ENCODE peak calls at places on chromosomes 2 and 18, in ten cellular contexts. P is uterus; Q is cardiac muscle cell; B is CD4-positive, alpha-beta T cell; Y is PC-3; H is WERI-Rb-1; O is foreskin fibroblast; F is GM13977; T is foreskin keratinocyte; V is esophagus squamous epithelium. D is an unnamed sample.

GRCh38 chr18:73848656-73849055 is 299.0 kb downstream of the FBXO15 start:
- DNase-seq in P (no peak), Q (no peak), B (no peak), Y (peak; percentile 79), H (no peak), O (peak; percentile 81), F (no peak), T (peak; percentile 16), V (no peak), D (no peak)

GRCh38 chr2:165376571-165376975 is 92.9 kb upstream of the CSRNP3 start:
- DNase-seq in P (no peak), Q (no peak), B (no peak), Y (no peak), H (no peak), O (no peak), F (no peak), T (no peak), V (no peak), D (no peak)

GRCh38 chr2:137165968-137166367 is 400.6 kb downstream of the THSD7B start:
- DNase-seq in P (no peak), Q (no peak), B (no peak), Y (no peak), H (no peak), O (no peak), F (no peak), T (peak; percentile 49), V (no peak), D (no peak)

GRCh38 chr2:211085056-211085680 is 528.8 kb downstream of the CPS1 start:
- DNase-seq in P (no peak), Q (peak; percentile 42), B (no peak), Y (peak; percentile 81), H (peak; percentile 29), O (peak; percentile 10), F (peak; percentile 11), T (peak; percentile 6), V (no peak), D (peak; percentile 10)

GRCh38 chr2:229408356-229408755 is 137.3 kb upstream of the PID1 start:
- DNase-seq in P (peak; percentile 82), Q (no peak), B (no peak), Y (peak; percentile 96), H (no peak), O (peak; percentile 96), F (no peak), T (peak; percentile 97), V (no peak), D (no peak)

GRCh38 chr2:16652296-16653082 is 13.1 kb downstream of the CYRIA start:
- DNase-seq in P (no peak), Q (no peak), B (no peak), Y (no peak), H (peak; percentile 70), O (no peak), F (no peak), T (no peak), V (no peak), D (no peak)

GRCh38 chr2:44392338-44392943 is 30.7 kb downstream of the CAMKMT start:
- DNase-seq in P (peak; percentile 20), Q (peak; percentile 66), B (peak; percentile 41), Y (peak; percentile 73), H (peak; percentile 58), O (peak; percentile 60), F (no peak), T (no peak), V (no peak), D (no peak)

GRCh38 chr2:119496682-119497081 is 27.6 kb downstream of the SCTR start:
- DNase-seq in P (no peak), Q (no peak), B (no peak), Y (no peak), H (no peak), O (no peak), F (no peak), T (no peak), V (no peak), D (no peak)

GRCh38 chr2:150485114-150485870 is 2.2 kb downstream of the RND3 start:
- DNase-seq in P (peak; percentile 53), Q (peak; percentile 73), B (no peak), Y (peak; percentile 73), H (peak; percentile 58), O (peak; percentile 79), F (peak; percentile 34), T (peak; percentile 70), V (no peak), D (peak; percentile 24)
- TF ChIP-seq CTCF in P (peak; percentile 44), Q (peak; percentile 39), B (no peak), Y (peak; percentile 19), H (peak; percentile 63), O (no peak), F (no peak), T (peak; percentile 20), V (no peak), D (no peak)

GRCh38 chr18:34354351-34354750 is 129.6 kb upstream of the NOL4 start:
- DNase-seq in P (no peak), Q (no peak), B (no peak), Y (no peak), H (no peak), O (no peak), F (no peak), T (no peak), V (no peak), D (no peak)

GRCh38 chr18:34357944-34358580 is 133.3 kb upstream of the NOL4 start:
- DNase-seq in P (no peak), Q (no peak), B (no peak), Y (no peak), H (no peak), O (no peak), F (no peak), T (no peak), V (no peak), D (no peak)

GRCh38 chr18:34350778-34351177 is 126.1 kb upstream of the NOL4 start:
- DNase-seq in P (no peak), Q (no peak), B (no peak), Y (no peak), H (no peak), O (no peak), F (no peak), T (no peak), V (no peak), D (no peak)

DNA sequence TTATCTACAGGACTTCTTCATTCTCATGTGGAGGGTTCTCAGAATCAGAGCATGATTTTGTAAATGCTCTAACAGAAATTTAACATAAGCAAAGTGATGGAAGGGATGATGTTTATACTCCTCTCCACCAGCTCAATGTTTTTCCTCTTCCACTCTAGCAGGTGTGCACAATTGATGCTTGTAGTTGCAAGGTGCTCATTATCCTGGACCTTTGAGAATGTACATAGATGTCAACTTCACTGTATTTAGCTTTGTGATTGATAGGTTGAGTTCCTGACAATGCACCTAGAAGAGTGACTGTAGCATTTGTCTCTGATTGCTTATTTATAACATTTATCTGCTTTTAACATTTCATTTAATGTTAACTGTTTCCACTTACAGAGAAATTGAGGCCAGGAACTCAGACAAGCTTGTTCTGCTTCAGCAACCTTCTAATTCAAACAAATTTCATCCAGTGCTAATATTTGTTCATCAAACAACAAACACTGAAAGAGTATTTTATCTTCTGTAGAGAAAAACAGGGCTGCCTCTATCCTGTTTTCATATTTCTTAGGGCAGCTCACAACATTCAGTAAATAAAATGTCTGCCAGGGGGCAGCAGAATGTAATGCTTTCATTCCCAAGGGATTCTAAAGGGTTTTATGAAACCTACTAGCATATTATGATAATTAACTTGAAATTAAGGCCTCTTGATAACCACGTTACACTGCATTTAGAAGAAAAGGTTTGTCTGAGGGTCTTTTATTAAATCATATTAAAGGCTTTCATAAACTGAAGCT is 127.9 kb upstream of the NOL4 start:
- DNase-seq in P (no peak), Q (peak; percentile 18), B (no peak), Y (peak; percentile 45), H (no peak), O (peak; percentile 22), F (no peak), T (no peak), V (no peak), D (no peak)
- TF ChIP-seq CTCF in P (no peak), Q (no peak), B (no peak), Y (peak; percentile 56), H (no peak), O (no peak), F (no peak), T (peak; percentile 11), V (no peak), D (no peak)

DNA sequence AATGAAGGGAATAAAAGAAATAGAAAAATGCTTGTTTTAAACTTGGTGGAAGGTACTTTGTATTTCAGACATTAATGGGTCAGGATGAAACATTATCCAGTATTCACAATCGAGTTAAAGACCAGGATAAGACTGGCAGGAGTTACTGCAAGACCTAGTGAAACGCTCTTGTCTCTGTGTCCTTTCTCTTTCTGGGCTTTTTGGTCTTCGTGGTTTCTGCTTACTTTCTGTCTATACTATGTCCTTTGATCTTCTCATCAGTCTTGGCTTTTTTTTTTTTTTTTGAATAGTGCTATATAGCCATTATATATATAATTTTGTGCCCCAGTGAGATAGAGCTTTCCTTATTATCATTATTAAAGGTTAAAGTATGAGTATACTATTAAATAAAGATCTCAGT is 42.1 kb upstream of the GAREM2 start:
- DNase-seq in P (no peak), Q (no peak), B (no peak), Y (no peak), H (no peak), O (no peak), F (no peak), T (no peak), V (no peak), D (no peak)
- TF ChIP-seq CTCF in P (no peak), Q (no peak), B (no peak), Y (no peak), H (no peak), O (no peak), F (no peak), T (no peak), V (no peak), D (no peak)

GRCh38 chr18:79781331-79781941 is 16.3 kb upstream of the KCNG2 start:
- DNase-seq in P (no peak), Q (no peak), B (no peak), Y (no peak), H (no peak), O (no peak), F (no peak), T (no peak), V (no peak), D (no peak)

GRCh38 chr18:79784965-79785770 is 12.6 kb upstream of the KCNG2 start:
- DNase-seq in P (no peak), Q (no peak), B (no peak), Y (no peak), H (no peak), O (no peak), F (no peak), T (no peak), V (no peak), D (no peak)

GRCh38 chr18:79784071-79784913 is 13.4 kb upstream of the KCNG2 start:
- DNase-seq in P (no peak), Q (no peak), B (no peak), Y (no peak), H (no peak), O (no peak), F (no peak), T (no peak), V (no peak), D (no peak)

GRCh38 chr18:79780547-79780946 is 17.2 kb upstream of the KCNG2 start:
- DNase-seq in P (no peak), Q (no peak), B (no peak), Y (no peak), H (no peak), O (no peak), F (no peak), T (no peak), V (no peak), D (no peak)

DNA sequence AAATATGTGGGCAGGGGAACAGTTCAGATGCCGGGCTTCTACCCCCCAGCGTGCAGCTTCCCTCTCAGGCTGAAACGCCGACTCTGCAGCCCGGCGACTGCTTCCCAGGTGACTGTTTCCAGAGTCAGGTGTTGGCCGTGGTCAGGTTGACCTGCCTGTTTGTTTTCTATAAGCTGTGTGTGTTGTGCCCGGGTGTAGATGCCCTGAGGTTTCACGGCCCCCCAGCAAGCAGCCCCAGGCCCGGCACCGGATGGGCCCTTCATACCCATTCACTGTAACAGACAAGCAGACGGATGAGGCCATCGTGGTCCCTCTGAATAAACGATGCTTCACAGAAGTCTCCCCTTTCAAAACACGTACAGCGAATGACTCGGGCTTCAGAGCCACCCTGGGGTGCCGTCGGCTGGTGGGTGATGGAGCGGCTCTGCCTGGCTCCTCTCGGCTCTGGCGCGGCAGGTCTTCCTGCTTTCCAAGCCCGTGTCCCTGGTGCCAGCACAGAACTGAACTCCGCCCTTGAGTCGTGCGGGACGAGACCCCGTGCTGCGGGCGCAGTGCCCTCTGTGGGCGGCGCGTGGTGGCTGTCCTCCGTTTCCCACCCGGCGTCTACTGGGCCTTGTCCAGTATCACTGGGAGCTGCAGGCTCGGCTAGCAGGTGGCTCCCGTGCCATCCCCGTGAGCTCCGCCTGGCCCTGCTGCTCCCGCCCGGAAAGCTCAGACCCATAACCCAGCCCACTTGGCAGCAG is 15.0 kb upstream of the KCNG2 start:
- DNase-seq in P (no peak), Q (no peak), B (no peak), Y (peak; percentile 9), H (no peak), O (no peak), F (no peak), T (no peak), V (no peak), D (no peak)
- TF ChIP-seq CTCF in P (no peak), Q (no peak), B (no peak), Y (peak; percentile 18), H (no peak), O (no peak), F (no peak), T (no peak), V (no peak), D (no peak)